ENCODE peak calls at places on chromosomes 1 and 21, in eight cellular contexts. One of them, this sample, is unnamed. For H3K9me3, the result is how much of the 10 kb centered on the place peaks cover.

GRCh38 chr1:8441466-8441865 is 123.6 kb downstream of the SLC45A1 start:
- DNase-seq in SK-N-SH: no peak
- DNase-seq in lower lobe of right lung: no peak
- DNase-seq in SJSA1: no peak
- DNase-seq in HAP-1: no peak
- DNase-seq in K562: no peak
- DNase-seq in esophagus squamous epithelium: no peak
- DNase-seq in tibial artery: no peak
- DNase-seq in this sample: no peak

GRCh38 chr1:38041941-38042834 is 4.4 kb downstream of the POU3F1 start:
- DNase-seq in tibial artery: no peak
- DNase-seq in esophagus squamous epithelium: no peak
- DNase-seq in SJSA1: no peak
- DNase-seq in K562: no peak
- DNase-seq in lower lobe of right lung: no peak
- DNase-seq in SK-N-SH: no peak
- DNase-seq in HAP-1: peak
- DNase-seq in this sample: no peak

GRCh38 chr1:185442065-185442464 is 125.0 kb upstream of the IVNS1ABP start:
- DNase-seq in SJSA1: no peak
- DNase-seq in SK-N-SH: no peak
- DNase-seq in lower lobe of right lung: no peak
- DNase-seq in tibial artery: no peak
- DNase-seq in HAP-1: peak
- DNase-seq in K562: no peak
- DNase-seq in esophagus squamous epithelium: no peak
- DNase-seq in this sample: peak

GRCh38 chr1:95003433-95003738 is 69.4 kb downstream of the ALG14 start:
- DNase-seq in K562: no peak
- DNase-seq in SK-N-SH: no peak
- DNase-seq in tibial artery: no peak
- DNase-seq in esophagus squamous epithelium: no peak
- DNase-seq in SJSA1: no peak
- DNase-seq in lower lobe of right lung: no peak
- DNase-seq in HAP-1: no peak
- DNase-seq in this sample: no peak

GRCh38 chr1:155463865-155464264 is 98.7 kb downstream of the ASH1L start:
- DNase-seq in SK-N-SH: no peak
- DNase-seq in tibial artery: no peak
- DNase-seq in esophagus squamous epithelium: no peak
- DNase-seq in HAP-1: no peak
- DNase-seq in K562: no peak
- DNase-seq in lower lobe of right lung: no peak
- DNase-seq in SJSA1: peak
- DNase-seq in this sample: no peak

GRCh38 chr1:54392401-54392800 is 13.8 kb downstream of the SSBP3 start:
- DNase-seq in HAP-1: no peak
- DNase-seq in K562: no peak
- DNase-seq in SK-N-SH: no peak
- DNase-seq in SJSA1: no peak
- DNase-seq in lower lobe of right lung: no peak
- DNase-seq in tibial artery: no peak
- DNase-seq in esophagus squamous epithelium: no peak
- DNase-seq in this sample: no peak

GRCh38 chr1:172345077-172345476 is 75.4 kb upstream of the C1orf105 start:
- DNase-seq in K562: no peak
- DNase-seq in esophagus squamous epithelium: no peak
- DNase-seq in SJSA1: no peak
- DNase-seq in lower lobe of right lung: no peak
- DNase-seq in SK-N-SH: no peak
- DNase-seq in HAP-1: no peak
- DNase-seq in tibial artery: no peak
- DNase-seq in this sample: no peak

GRCh38 chr1:31689821-31690220 is 14.0 kb downstream of the COL16A1 start:
- DNase-seq in HAP-1: no peak
- DNase-seq in tibial artery: no peak
- DNase-seq in SJSA1: peak
- DNase-seq in K562: no peak
- DNase-seq in lower lobe of right lung: no peak
- DNase-seq in esophagus squamous epithelium: no peak
- DNase-seq in SK-N-SH: no peak
- DNase-seq in this sample: no peak

GRCh38 chr1:35500439-35500838 is 56.8 kb downstream of the KIAA0319L start:
- DNase-seq in SJSA1: no peak
- DNase-seq in K562: no peak
- DNase-seq in HAP-1: no peak
- DNase-seq in tibial artery: no peak
- DNase-seq in SK-N-SH: no peak
- DNase-seq in esophagus squamous epithelium: no peak
- DNase-seq in lower lobe of right lung: no peak
- DNase-seq in this sample: no peak

GRCh38 chr1:86018311-86018923 is 138.2 kb downstream of the COL24A1 start:
- DNase-seq in esophagus squamous epithelium: no peak
- DNase-seq in lower lobe of right lung: no peak
- DNase-seq in K562: peak
- DNase-seq in SJSA1: peak
- DNase-seq in HAP-1: peak
- DNase-seq in SK-N-SH: peak
- DNase-seq in tibial artery: no peak
- DNase-seq in this sample: no peak

GRCh38 chr1:191026828-191027227 is 549.2 kb upstream of the BRINP3 start:
- DNase-seq in K562: no peak
- DNase-seq in lower lobe of right lung: no peak
- DNase-seq in SK-N-SH: no peak
- DNase-seq in HAP-1: no peak
- DNase-seq in esophagus squamous epithelium: no peak
- DNase-seq in tibial artery: no peak
- DNase-seq in SJSA1: no peak
- DNase-seq in this sample: peak

GRCh38 chr1:175367039-175367758 is 174.6 kb upstream of the KIAA0040 start:
- DNase-seq in tibial artery: no peak
- DNase-seq in esophagus squamous epithelium: no peak
- DNase-seq in HAP-1: no peak
- DNase-seq in SJSA1: no peak
- DNase-seq in lower lobe of right lung: no peak
- DNase-seq in SK-N-SH: no peak
- DNase-seq in K562: no peak
- DNase-seq in this sample: no peak

GRCh38 chr1:91697322-91698260 is 188.4 kb downstream of the TGFBR3 start:
- DNase-seq in lower lobe of right lung: no peak
- DNase-seq in K562: no peak
- DNase-seq in HAP-1: no peak
- DNase-seq in SK-N-SH: no peak
- DNase-seq in tibial artery: no peak
- DNase-seq in esophagus squamous epithelium: no peak
- DNase-seq in SJSA1: no peak
- DNase-seq in this sample: no peak

GRCh38 chr1:62335656-62336055 is 16.4 kb upstream of the KANK4 start:
- DNase-seq in K562: no peak
- DNase-seq in tibial artery: no peak
- DNase-seq in esophagus squamous epithelium: no peak
- DNase-seq in SJSA1: no peak
- DNase-seq in lower lobe of right lung: no peak
- DNase-seq in SK-N-SH: no peak
- DNase-seq in HAP-1: no peak
- DNase-seq in this sample: no peak

GRCh38 chr1:196317535-196318522 is 290.4 kb downstream of the KCNT2 start:
- DNase-seq in lower lobe of right lung: no peak
- DNase-seq in SK-N-SH: no peak
- DNase-seq in SJSA1: peak
- DNase-seq in HAP-1: peak
- DNase-seq in K562: peak
- DNase-seq in tibial artery: no peak
- DNase-seq in esophagus squamous epithelium: no peak
- DNase-seq in this sample: peak

DNA sequence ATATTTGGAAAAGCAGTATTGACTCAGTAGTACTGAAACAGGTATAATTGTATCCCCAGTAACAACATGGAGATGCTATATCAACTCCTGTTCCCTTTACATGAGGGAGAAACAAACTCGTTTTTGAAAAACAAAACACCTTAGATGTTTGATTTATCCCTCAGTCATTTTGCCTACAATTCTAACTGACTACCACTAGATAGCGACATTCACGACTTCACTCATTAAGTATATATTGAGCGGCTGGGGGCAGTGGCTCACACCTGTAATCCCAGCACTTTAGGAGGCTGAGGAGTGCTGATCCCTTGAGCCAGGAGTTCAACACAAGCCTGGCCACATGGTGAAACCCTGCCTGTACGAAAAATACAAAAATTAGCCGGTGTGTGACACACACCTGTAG is 83.3 kb downstream of the CYYR1 start:
- DNase-seq in SJSA1: no peak
- DNase-seq in K562: no peak
- DNase-seq in lower lobe of right lung: no peak
- DNase-seq in esophagus squamous epithelium: no peak
- DNase-seq in SK-N-SH: no peak
- DNase-seq in tibial artery: no peak
- DNase-seq in HAP-1: no peak
- DNase-seq in this sample: no peak
- H3K9me3 ChIP-seq in SJSA1: under half
- H3K9me3 ChIP-seq in K562: under half
- H3K9me3 ChIP-seq in lower lobe of right lung: under half
- H3K9me3 ChIP-seq in esophagus squamous epithelium: under half
- H3K9me3 ChIP-seq in SK-N-SH: under half
- H3K9me3 ChIP-seq in tibial artery: under half
- H3K9me3 ChIP-seq in HAP-1: under half
- H3K9me3 ChIP-seq in this sample: under half

DNA sequence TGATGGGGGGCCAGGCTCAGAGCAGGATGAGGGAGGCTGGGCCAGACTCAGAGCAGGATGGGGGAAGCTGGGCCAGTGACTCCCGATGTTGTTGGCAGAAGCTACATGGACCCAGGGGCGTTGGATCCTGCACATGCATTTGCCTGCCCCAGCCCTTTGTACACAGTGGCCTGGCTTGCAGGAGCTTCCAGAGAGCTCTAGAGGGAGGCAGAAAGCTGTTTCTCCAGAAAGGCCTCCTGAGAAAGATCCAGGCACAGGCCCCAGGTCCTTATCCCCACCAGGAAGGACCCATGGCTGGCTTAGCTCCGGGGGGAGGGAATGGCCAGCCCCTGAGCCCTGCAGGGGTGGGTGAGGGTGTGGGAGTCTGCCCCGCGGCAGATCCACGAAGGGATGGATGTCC is 106.6 kb upstream of the ACTRT2 start:
- DNase-seq in tibial artery: no peak
- DNase-seq in SJSA1: no peak
- DNase-seq in K562: no peak
- DNase-seq in SK-N-SH: no peak
- DNase-seq in HAP-1: no peak
- DNase-seq in esophagus squamous epithelium: no peak
- DNase-seq in lower lobe of right lung: no peak
- DNase-seq in this sample: peak
- H3K9me3 ChIP-seq in tibial artery: under half
- H3K9me3 ChIP-seq in SJSA1: under half
- H3K9me3 ChIP-seq in K562: under half
- H3K9me3 ChIP-seq in SK-N-SH: under half
- H3K9me3 ChIP-seq in HAP-1: under half
- H3K9me3 ChIP-seq in esophagus squamous epithelium: under half
- H3K9me3 ChIP-seq in lower lobe of right lung: under half
- H3K9me3 ChIP-seq in this sample: under half

GRCh38 chr1:49435291-49435690 is 588.5 kb downstream of the AGBL4 start:
- DNase-seq in SK-N-SH: no peak
- DNase-seq in HAP-1: no peak
- DNase-seq in SJSA1: no peak
- DNase-seq in tibial artery: no peak
- DNase-seq in esophagus squamous epithelium: no peak
- DNase-seq in K562: no peak
- DNase-seq in lower lobe of right lung: no peak
- DNase-seq in this sample: no peak
- H3K9me3 ChIP-seq in SK-N-SH: under half
- H3K9me3 ChIP-seq in HAP-1: under half
- H3K9me3 ChIP-seq in SJSA1: under half
- H3K9me3 ChIP-seq in tibial artery: under half
- H3K9me3 ChIP-seq in esophagus squamous epithelium: under half
- H3K9me3 ChIP-seq in K562: under half
- H3K9me3 ChIP-seq in lower lobe of right lung: under half
- H3K9me3 ChIP-seq in this sample: under half

GRCh38 chr1:213727853-213728592 is 259.8 kb upstream of the PROX1 start:
- DNase-seq in SJSA1: no peak
- DNase-seq in K562: no peak
- DNase-seq in SK-N-SH: no peak
- DNase-seq in lower lobe of right lung: no peak
- DNase-seq in tibial artery: no peak
- DNase-seq in HAP-1: no peak
- DNase-seq in esophagus squamous epithelium: no peak
- DNase-seq in this sample: no peak
- H3K9me3 ChIP-seq in SJSA1: under half
- H3K9me3 ChIP-seq in K562: under half
- H3K9me3 ChIP-seq in SK-N-SH: under half
- H3K9me3 ChIP-seq in lower lobe of right lung: under half
- H3K9me3 ChIP-seq in tibial artery: under half
- H3K9me3 ChIP-seq in HAP-1: under half
- H3K9me3 ChIP-seq in esophagus squamous epithelium: under half
- H3K9me3 ChIP-seq in this sample: under half

GRCh38 chr1:68974447-68974846 is 477.6 kb upstream of the DEPDC1 start:
- DNase-seq in HAP-1: no peak
- DNase-seq in SK-N-SH: no peak
- DNase-seq in SJSA1: no peak
- DNase-seq in tibial artery: no peak
- DNase-seq in K562: no peak
- DNase-seq in esophagus squamous epithelium: no peak
- DNase-seq in lower lobe of right lung: no peak
- DNase-seq in this sample: no peak

GRCh38 chr1:68984289-68984688 is 487.4 kb upstream of the DEPDC1 start:
- DNase-seq in SJSA1: no peak
- DNase-seq in esophagus squamous epithelium: no peak
- DNase-seq in SK-N-SH: no peak
- DNase-seq in K562: no peak
- DNase-seq in HAP-1: no peak
- DNase-seq in lower lobe of right lung: no peak
- DNase-seq in tibial artery: no peak
- DNase-seq in this sample: no peak

GRCh38 chr1:68975534-68975933 is 478.7 kb upstream of the DEPDC1 start:
- DNase-seq in HAP-1: peak
- DNase-seq in lower lobe of right lung: no peak
- DNase-seq in tibial artery: no peak
- DNase-seq in SK-N-SH: peak
- DNase-seq in K562: no peak
- DNase-seq in SJSA1: no peak
- DNase-seq in esophagus squamous epithelium: no peak
- DNase-seq in this sample: no peak

GRCh38 chr1:68977211-68977610 is 480.3 kb upstream of the DEPDC1 start:
- DNase-seq in lower lobe of right lung: no peak
- DNase-seq in SJSA1: no peak
- DNase-seq in K562: no peak
- DNase-seq in SK-N-SH: no peak
- DNase-seq in HAP-1: peak
- DNase-seq in esophagus squamous epithelium: no peak
- DNase-seq in tibial artery: no peak
- DNase-seq in this sample: no peak

GRCh38 chr1:68979891-68980290 is 483.0 kb upstream of the DEPDC1 start:
- DNase-seq in HAP-1: no peak
- DNase-seq in tibial artery: no peak
- DNase-seq in esophagus squamous epithelium: no peak
- DNase-seq in K562: no peak
- DNase-seq in SJSA1: no peak
- DNase-seq in SK-N-SH: no peak
- DNase-seq in lower lobe of right lung: no peak
- DNase-seq in this sample: no peak
- H3K9me3 ChIP-seq in HAP-1: under half
- H3K9me3 ChIP-seq in tibial artery: under half
- H3K9me3 ChIP-seq in esophagus squamous epithelium: under half
- H3K9me3 ChIP-seq in K562: under half
- H3K9me3 ChIP-seq in SJSA1: under half
- H3K9me3 ChIP-seq in SK-N-SH: under half
- H3K9me3 ChIP-seq in lower lobe of right lung: under half
- H3K9me3 ChIP-seq in this sample: under half